ENCODE peak calls at places on chromosomes 16 and 17, in seven cellular contexts. W is thoracic aorta; Z is IMR-90; F is A549; J is PC-3; X is cardiac muscle cell; G is CD8-positive, alpha-beta memory T cell. D is an unnamed sample. For H3K9me3, the result is how much of the 10 kb centered on the place peaks cover.

GRCh38 chr16:85254921-85255320 is 142.6 kb upstream of the CIBAR2 start:
- DNase-seq in W (no peak), Z (no peak), F (no peak), J (no peak), X (no peak), G (no peak), D (no peak)

GRCh38 chr17:72142614-72143013 is 21.8 kb downstream of the SOX9 start:
- DNase-seq in W (no peak), Z (no peak), F (no peak), J (no peak), X (no peak), G (no peak), D (no peak)

GRCh38 chr16:21097151-21097550 is 53.5 kb downstream of the DNAH3 start:
- DNase-seq in W (no peak), Z (peak), F (no peak), J (no peak), X (no peak), G (no peak), D (no peak)

GRCh38 chr16:154223-155030 is 2.0 kb downstream of the HBZ start:
- DNase-seq in W (no peak), Z (peak), F (no peak), J (no peak), X (peak), G (peak), D (peak)

GRCh38 chr17:43211480-43212402 is at the start of gene TMEM106A:
- DNase-seq in W (peak), Z (peak), F (peak), J (no peak), X (peak), G (peak), D (peak)

GRCh38 chr17:45050680-45051059 is 762 bp downstream of the DCAKD start:
- DNase-seq in W (no peak), Z (peak), F (peak), J (no peak), X (peak), G (peak), D (no peak)

GRCh38 chr17:41914358-41914766 is 4.4 kb downstream of the ACLY start:
- DNase-seq in W (no peak), Z (peak), F (no peak), J (no peak), X (peak), G (no peak), D (no peak)

GRCh38 chr16:57279780-57280638 is 4.5 kb downstream of the PLLP start:
- DNase-seq in W (no peak), Z (no peak), F (no peak), J (peak), X (no peak), G (no peak), D (no peak)

GRCh38 chr17:10699861-10700260 is 2.5 kb downstream of the ADPRM start:
- DNase-seq in W (no peak), Z (no peak), F (no peak), J (no peak), X (peak), G (peak), D (no peak)

GRCh38 chr17:8126306-8127066 is 2.6 kb upstream of the HES7 start:
- DNase-seq in W (no peak), Z (peak), F (peak), J (peak), X (no peak), G (peak), D (peak)

GRCh38 chr17:77299256-77300015 is 158.7 kb downstream of the SEC14L1 start:
- DNase-seq in W (no peak), Z (no peak), F (no peak), J (no peak), X (no peak), G (no peak), D (no peak)

GRCh38 chr16:3458278-3458851 is 14.9 kb downstream of the NAA60 start:
- DNase-seq in W (no peak), Z (peak), F (no peak), J (peak), X (peak), G (peak), D (peak)

GRCh38 chr16:75195811-75196790 is 10.9 kb downstream of the CTRB2 start:
- DNase-seq in W (no peak), Z (no peak), F (no peak), J (no peak), X (no peak), G (no peak), D (no peak)

GRCh38 chr16:57920215-57920890 is 50.6 kb downstream of the CNGB1 start:
- DNase-seq in W (no peak), Z (no peak), F (no peak), J (no peak), X (no peak), G (no peak), D (no peak)

GRCh38 chr17:34755371-34755770 is 176.0 kb downstream of the TMEM132E start:
- DNase-seq in W (no peak), Z (no peak), F (no peak), J (no peak), X (no peak), G (no peak), D (no peak)

GRCh38 chr17:40605301-40605700 is 40.0 kb upstream of the CCR7 start:
- DNase-seq in W (no peak), Z (no peak), F (no peak), J (no peak), X (no peak), G (peak), D (no peak)

GRCh38 chr17:72515291-72516065 is 394.7 kb downstream of the SOX9 start:
- DNase-seq in W (no peak), Z (peak), F (no peak), J (no peak), X (peak), G (no peak), D (peak)

GRCh38 chr16:29653436-29653835 is 9.6 kb upstream of the SPN start:
- DNase-seq in W (no peak), Z (no peak), F (no peak), J (no peak), X (no peak), G (no peak), D (no peak)

GRCh38 chr17:46774108-46774737 is 44.3 kb downstream of the WNT3 start:
- DNase-seq in W (no peak), Z (no peak), F (no peak), J (no peak), X (no peak), G (no peak), D (no peak)

GRCh38 chr17:71149607-71150006 is 971.2 kb upstream of the SOX9 start:
- DNase-seq in W (no peak), Z (no peak), F (no peak), J (no peak), X (no peak), G (no peak), D (no peak)

GRCh38 chr17:18381158-18381952 is 3.8 kb downstream of the EVPLL start:
- DNase-seq in W (no peak), Z (no peak), F (no peak), J (no peak), X (no peak), G (no peak), D (no peak)

GRCh38 chr16:20865420-20866126 is 34.6 kb downstream of the DCUN1D3 start:
- DNase-seq in W (no peak), Z (peak), F (no peak), J (peak), X (no peak), G (no peak), D (no peak)

GRCh38 chr17:68182016-68182315 is 65.9 kb upstream of the AMZ2 start:
- DNase-seq in W (no peak), Z (no peak), F (no peak), J (no peak), X (no peak), G (no peak), D (no peak)

GRCh38 chr17:15143524-15143923 is 121.6 kb downstream of the PMP22 start:
- DNase-seq in W (no peak), Z (no peak), F (no peak), J (no peak), X (no peak), G (no peak), D (no peak)

GRCh38 chr16:27515874-27516353 is 33.8 kb downstream of the GTF3C1 start:
- DNase-seq in W (no peak), Z (no peak), F (peak), J (peak), X (peak), G (no peak), D (no peak)

GRCh38 chr17:5365831-5366230 is 53.6 kb downstream of the NUP88 start:
- DNase-seq in W (no peak), Z (no peak), F (no peak), J (no peak), X (no peak), G (no peak), D (no peak)

GRCh38 chr17:36627101-36627500 is 25.7 kb downstream of the MRM1 start:
- DNase-seq in W (no peak), Z (no peak), F (no peak), J (no peak), X (no peak), G (no peak), D (no peak)

GRCh38 chr17:50817142-50817751 is 18.1 kb upstream of the WFIKKN2 start:
- DNase-seq in W (no peak), Z (no peak), F (peak), J (peak), X (peak), G (peak), D (no peak)

DNA sequence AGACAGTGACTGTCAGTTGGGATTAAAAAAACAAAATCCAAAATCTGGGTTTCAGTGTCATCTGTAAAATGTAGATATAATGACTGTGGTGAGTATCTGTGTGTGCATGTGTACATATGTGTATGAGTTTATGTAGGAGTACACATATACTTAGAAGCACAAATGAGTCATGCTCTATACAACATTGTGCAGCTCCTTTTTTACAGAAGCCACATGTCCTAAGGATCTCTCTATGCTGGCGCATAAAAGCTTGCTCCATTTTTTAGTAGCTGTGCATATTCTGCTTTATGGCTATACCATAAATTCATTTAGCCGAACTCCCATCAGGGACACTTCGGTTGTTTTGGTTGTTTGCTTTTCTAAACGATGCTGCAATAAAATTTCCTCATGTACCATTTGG is 125.2 kb upstream of the EEF2KMT start:
- DNase-seq in W (no peak), Z (no peak), F (no peak), J (no peak), X (no peak), G (no peak), D (no peak)
- H3K4me3 ChIP-seq in W (no peak), Z (no peak), F (no peak), J (no peak), X (no peak), G (no peak), D (no peak)

GRCh38 chr16:69088684-69089083 is 16.8 kb upstream of the HAS3 start:
- DNase-seq in W (no peak), Z (no peak), F (no peak), J (no peak), X (no peak), G (no peak), D (no peak)

GRCh38 chr16:69085032-69085695 is 20.3 kb upstream of the HAS3 start:
- DNase-seq in W (no peak), Z (no peak), F (no peak), J (no peak), X (no peak), G (no peak), D (no peak)

GRCh38 chr16:69084301-69084700 is 21.2 kb upstream of the HAS3 start:
- DNase-seq in W (no peak), Z (peak), F (no peak), J (no peak), X (peak), G (no peak), D (no peak)

GRCh38 chr16:69089091-69089912 is 16.2 kb upstream of the HAS3 start:
- DNase-seq in W (no peak), Z (peak), F (no peak), J (no peak), X (no peak), G (no peak), D (no peak)

GRCh38 chr16:69087161-69087581 is 18.3 kb upstream of the HAS3 start:
- DNase-seq in W (no peak), Z (no peak), F (no peak), J (no peak), X (peak), G (no peak), D (no peak)
- H3K27ac ChIP-seq in W (no peak), Z (no peak), F (no peak), J (no peak), X (no peak), G (no peak), D (no peak)

GRCh38 chr16:63037761-63038562 is 1001.7 kb upstream of the CDH8 start:
- DNase-seq in W (no peak), Z (no peak), F (no peak), J (no peak), X (no peak), G (no peak), D (no peak)
- H3K9me3 ChIP-seq in W (under half), Z (under half), F (under half), J (under half), X (under half), G (under half), D (under half)

GRCh38 chr16:1331712-1332617 is 1.5 kb upstream of the BAIAP3 start:
- DNase-seq in W (no peak), Z (peak), F (peak), J (peak), X (peak), G (no peak), D (no peak)

GRCh38 chr16:1333854-1334719 is 642 bp downstream of the BAIAP3 start:
- DNase-seq in W (no peak), Z (no peak), F (no peak), J (no peak), X (no peak), G (no peak), D (no peak)

GRCh38 chr16:1333149-1333812 is at the start of gene BAIAP3:
- DNase-seq in W (no peak), Z (no peak), F (peak), J (peak), X (peak), G (no peak), D (no peak)

GRCh38 chr16:1330931-1331711 is 2.3 kb upstream of the BAIAP3 start:
- DNase-seq in W (no peak), Z (no peak), F (no peak), J (no peak), X (no peak), G (no peak), D (no peak)

GRCh38 chr16:1332618-1333148 is 762 bp upstream of the BAIAP3 start:
- DNase-seq in W (no peak), Z (no peak), F (no peak), J (no peak), X (no peak), G (no peak), D (no peak)
- H3K4me3 ChIP-seq in W (peak), Z (no peak), F (peak), J (no peak), X (no peak), G (peak), D (peak)

GRCh38 chr17:75394332-75394918 is 11.1 kb downstream of the GRB2 start:
- DNase-seq in W (no peak), Z (no peak), F (no peak), J (peak), X (no peak), G (no peak), D (no peak)
- H3K27ac ChIP-seq in W (peak), Z (peak), F (peak), J (peak), X (peak), G (peak), D (no peak)

GRCh38 chr17:82948081-82948511 is 108.3 kb upstream of the ZNF750 start:
- DNase-seq in W (no peak), Z (no peak), F (no peak), J (no peak), X (no peak), G (no peak), D (peak)
- H3K9me3 ChIP-seq in W (under half), Z (half or more), F (half or more), J (under half), X (under half), G (under half), D (under half)

GRCh38 chr16:50619702-50620491 is 61.2 kb downstream of the SNX20 start:
- DNase-seq in W (no peak), Z (no peak), F (no peak), J (no peak), X (no peak), G (no peak), D (no peak)

GRCh38 chr16:50620646-50621451 is 60.3 kb downstream of the SNX20 start:
- DNase-seq in W (no peak), Z (no peak), F (no peak), J (no peak), X (no peak), G (no peak), D (no peak)

GRCh38 chr16:50622643-50623369 is 58.3 kb downstream of the SNX20 start:
- DNase-seq in W (no peak), Z (no peak), F (no peak), J (no peak), X (no peak), G (no peak), D (no peak)

GRCh38 chr16:50621452-50621792 is 59.7 kb downstream of the SNX20 start:
- DNase-seq in W (no peak), Z (no peak), F (no peak), J (no peak), X (no peak), G (no peak), D (no peak)

DNA sequence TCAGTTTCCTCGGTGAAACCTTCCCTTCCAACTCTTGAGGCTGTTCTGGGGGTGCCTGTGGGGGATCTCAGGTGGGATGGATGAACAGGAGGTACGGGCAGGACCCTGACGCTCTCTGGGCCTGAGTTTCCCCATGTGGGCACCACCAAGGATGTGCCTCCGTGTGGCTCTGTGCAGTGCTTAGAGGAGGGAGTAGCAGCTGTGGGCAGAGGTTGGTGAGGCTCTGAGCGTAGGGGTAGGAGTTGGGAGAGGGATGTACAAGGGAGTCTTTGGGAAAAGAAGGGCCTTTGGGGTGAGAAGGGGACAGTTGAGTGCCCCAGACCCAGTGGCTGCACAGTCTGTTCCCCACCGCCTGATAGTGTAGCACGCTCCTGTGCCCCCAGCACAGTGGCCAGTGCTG is 59.1 kb downstream of the SNX20 start:
- DNase-seq in W (no peak), Z (no peak), F (no peak), J (no peak), X (no peak), G (no peak), D (no peak)
- H3K4me3 ChIP-seq in W (no peak), Z (no peak), F (no peak), J (no peak), X (no peak), G (no peak), D (no peak)

GRCh38 chr17:14119546-14119945 is 50.2 kb downstream of the COX10 start:
- DNase-seq in W (no peak), Z (no peak), F (no peak), J (no peak), X (no peak), G (no peak), D (no peak)
- H3K27ac ChIP-seq in W (no peak), Z (no peak), F (no peak), J (no peak), X (no peak), G (no peak), D (no peak)

D was measured in ovary.